ENCODE peak calls at places on chromosomes 5 and 9, in nine cellular contexts. F is HS-27A; S is posterior cingulate gyrus; A is iris pigment epithelial cell; K is activated effector memory CD4-positive, alpha-beta T cell treated with Interleukin-2 at 50 U/mL for 16 hours; C is psoas muscle; Z is heart left ventricle; R is HFF-Myc; G is RCC 7860. I is an unnamed sample.

GRCh38 chr5:24623018-24623417 is 21.8 kb downstream of the CDH10 start:
- DNase-seq in F (no peak), S (peak), A (no peak), K (no peak), C (no peak), Z (no peak), R (no peak), G (no peak), I (no peak)

GRCh38 chr9:134553061-134553891 is 88.3 kb upstream of the COL5A1 start:
- DNase-seq in F (no peak), S (no peak), A (no peak), K (no peak), C (peak), Z (no peak), R (no peak), G (no peak), I (no peak)

GRCh38 chr5:141640698-141641097 is 3.9 kb downstream of the RELL2 start:
- DNase-seq in F (no peak), S (no peak), A (no peak), K (no peak), C (no peak), Z (no peak), R (no peak), G (no peak), I (no peak)

GRCh38 chr9:105901514-105902109 is 207.3 kb downstream of the TMEM38B start:
- DNase-seq in F (no peak), S (peak), A (peak), K (no peak), C (peak), Z (peak), R (no peak), G (peak), I (peak)

GRCh38 chr9:16924311-16924915 is 53.9 kb upstream of the BNC2 start:
- DNase-seq in F (no peak), S (no peak), A (no peak), K (no peak), C (no peak), Z (no peak), R (no peak), G (no peak), I (no peak)

GRCh38 chr5:39760385-39761198 is 335.8 kb upstream of the DAB2 start:
- DNase-seq in F (peak), S (no peak), A (peak), K (no peak), C (peak), Z (no peak), R (peak), G (peak), I (no peak)

GRCh38 chr9:20989923-20990341 is 41.5 kb downstream of the HACD4 start:
- DNase-seq in F (no peak), S (peak), A (no peak), K (no peak), C (peak), Z (peak), R (no peak), G (no peak), I (no peak)

GRCh38 chr9:113176748-113177147 is 25.9 kb downstream of the SLC31A2 start:
- DNase-seq in F (no peak), S (no peak), A (no peak), K (no peak), C (no peak), Z (no peak), R (no peak), G (no peak), I (no peak)

GRCh38 chr5:142211013-142211412 is 102.4 kb downstream of the NDFIP1 start:
- DNase-seq in F (no peak), S (no peak), A (no peak), K (no peak), C (no peak), Z (no peak), R (no peak), G (no peak), I (no peak)

GRCh38 chr5:172672696-172673095 is 31.6 kb downstream of the NEURL1B start:
- DNase-seq in F (no peak), S (no peak), A (no peak), K (no peak), C (no peak), Z (no peak), R (no peak), G (no peak), I (no peak)

GRCh38 chr5:68353624-68354023 is 138.1 kb downstream of the PIK3R1 start:
- DNase-seq in F (no peak), S (no peak), A (peak), K (no peak), C (no peak), Z (no peak), R (no peak), G (peak), I (no peak)

GRCh38 chr5:132325691-132326090 is 31.5 kb downstream of the SLC22A4 start:
- DNase-seq in F (no peak), S (no peak), A (no peak), K (no peak), C (no peak), Z (no peak), R (no peak), G (no peak), I (no peak)

GRCh38 chr9:130965680-130966079 is 26.6 kb upstream of the FIBCD1 start:
- DNase-seq in F (no peak), S (no peak), A (no peak), K (no peak), C (no peak), Z (peak), R (no peak), G (no peak), I (no peak)

GRCh38 chr5:10106285-10106684 is 143.4 kb downstream of the ATPSCKMT start:
- DNase-seq in F (no peak), S (no peak), A (no peak), K (no peak), C (no peak), Z (no peak), R (no peak), G (no peak), I (no peak)

GRCh38 chr5:122478741-122479459 is 166.9 kb downstream of the SNCAIP start:
- DNase-seq in F (no peak), S (no peak), A (peak), K (no peak), C (no peak), Z (no peak), R (no peak), G (no peak), I (no peak)

GRCh38 chr9:10957878-10958277 is 345.1 kb upstream of the PTPRD start:
- DNase-seq in F (no peak), S (no peak), A (no peak), K (no peak), C (no peak), Z (no peak), R (no peak), G (no peak), I (no peak)

GRCh38 chr9:133276001-133276884 is 1.2 kb upstream of the ABO start:
- DNase-seq in F (no peak), S (no peak), A (no peak), K (no peak), C (no peak), Z (no peak), R (no peak), G (no peak), I (no peak)

GRCh38 chr9:4145482-4145881 is 154.4 kb downstream of the GLIS3 start:
- DNase-seq in F (no peak), S (no peak), A (peak), K (no peak), C (no peak), Z (no peak), R (no peak), G (peak), I (no peak)

GRCh38 chr5:59813761-59814562 is 79.6 kb downstream of the PDE4D start:
- DNase-seq in F (peak), S (no peak), A (peak), K (no peak), C (no peak), Z (no peak), R (no peak), G (peak), I (peak)

GRCh38 chr5:172235132-172235780 is 41.3 kb downstream of the EFCAB9 start:
- DNase-seq in F (no peak), S (no peak), A (peak), K (no peak), C (no peak), Z (no peak), R (no peak), G (no peak), I (no peak)

GRCh38 chr5:128405159-128405558 is 132.9 kb downstream of the FBN2 start:
- DNase-seq in F (no peak), S (no peak), A (no peak), K (no peak), C (no peak), Z (no peak), R (no peak), G (no peak), I (no peak)

GRCh38 chr5:120415985-120416384 is 48.1 kb upstream of the PRR16 start:
- DNase-seq in F (no peak), S (no peak), A (peak), K (no peak), C (no peak), Z (no peak), R (no peak), G (no peak), I (no peak)

GRCh38 chr5:35294976-35295375 is 64.7 kb upstream of the PRLR start:
- DNase-seq in F (no peak), S (no peak), A (no peak), K (no peak), C (no peak), Z (no peak), R (no peak), G (no peak), I (no peak)

GRCh38 chr9:20570756-20571155 is 51.5 kb downstream of the MLLT3 start:
- DNase-seq in F (no peak), S (no peak), A (peak), K (no peak), C (no peak), Z (no peak), R (no peak), G (peak), I (no peak)

GRCh38 chr9:33225319-33226152 is 14.4 kb upstream of the SPINK4 start:
- DNase-seq in F (peak), S (peak), A (peak), K (peak), C (no peak), Z (no peak), R (peak), G (peak), I (no peak)

GRCh38 chr5:148290271-148291195 is 21.7 kb upstream of the SPINK7 start:
- DNase-seq in F (no peak), S (no peak), A (peak), K (no peak), C (no peak), Z (no peak), R (no peak), G (no peak), I (peak)

GRCh38 chr9:130183133-130183762 is 11.0 kb downstream of the NCS1 start:
- DNase-seq in F (peak), S (no peak), A (peak), K (no peak), C (no peak), Z (no peak), R (peak), G (peak), I (no peak)

GRCh38 chr9:34590376-34591090 is 1.0 kb upstream of the CNTFR start:
- DNase-seq in F (no peak), S (no peak), A (no peak), K (no peak), C (peak), Z (no peak), R (no peak), G (no peak), I (peak)

GRCh38 chr9:16304301-16304700 is 566.2 kb downstream of the BNC2 start:
- DNase-seq in F (no peak), S (no peak), A (no peak), K (no peak), C (no peak), Z (no peak), R (no peak), G (no peak), I (no peak)

GRCh38 chr5:115815693-115816225 is 700 bp downstream of the CDO1 start:
- DNase-seq in F (no peak), S (peak), A (no peak), K (no peak), C (no peak), Z (peak), R (no peak), G (no peak), I (peak)

GRCh38 chr9:107547772-107548297 is 58.3 kb upstream of the KLF4 start:
- DNase-seq in F (no peak), S (no peak), A (no peak), K (no peak), C (no peak), Z (peak), R (no peak), G (no peak), I (no peak)

GRCh38 chr5:80346055-80346454 is 26.3 kb downstream of the SPZ1 start:
- DNase-seq in F (no peak), S (no peak), A (peak), K (no peak), C (no peak), Z (no peak), R (no peak), G (no peak), I (peak)

GRCh38 chr5:16178745-16179372 is 732 bp downstream of the MARCHF11 start:
- DNase-seq in F (no peak), S (peak), A (peak), K (no peak), C (peak), Z (peak), R (peak), G (no peak), I (peak)

GRCh38 chr9:103444157-103444556 is 449.0 kb downstream of the CYLC2 start:
- DNase-seq in F (no peak), S (no peak), A (peak), K (no peak), C (no peak), Z (no peak), R (no peak), G (no peak), I (no peak)

GRCh38 chr5:171418982-171419662 is at the start of gene FGF18:
- DNase-seq in F (no peak), S (peak), A (peak), K (peak), C (peak), Z (peak), R (no peak), G (no peak), I (peak)

GRCh38 chr5:140642718-140643117 is 3.5 kb downstream of the TMCO6 start:
- DNase-seq in F (no peak), S (no peak), A (peak), K (no peak), C (no peak), Z (no peak), R (no peak), G (no peak), I (no peak)

GRCh38 chr5:71786337-71787060 is 67.4 kb downstream of the CARTPT start:
- DNase-seq in F (no peak), S (no peak), A (no peak), K (no peak), C (no peak), Z (no peak), R (no peak), G (no peak), I (no peak)

GRCh38 chr5:168766038-168766700 is 187.0 kb upstream of the PANK3 start:
- DNase-seq in F (no peak), S (no peak), A (no peak), K (no peak), C (no peak), Z (no peak), R (no peak), G (no peak), I (no peak)

GRCh38 chr9:124595743-124596142 is 88.5 kb upstream of the NR5A1 start:
- DNase-seq in F (no peak), S (no peak), A (no peak), K (no peak), C (no peak), Z (no peak), R (no peak), G (no peak), I (no peak)

GRCh38 chr5:16574789-16575785 is 41.7 kb downstream of the RETREG1 start:
- DNase-seq in F (no peak), S (no peak), A (peak), K (no peak), C (peak), Z (peak), R (no peak), G (peak), I (no peak)